ENCODE peak calls at places on chromosomes 13 and 19, in seven cellular contexts. D, M, T, J, V, Q and E are unnamed samples.

GRCh38 chr13:50617134-50617721 is 226.3 kb downstream of the DLEU7 start:
- DNase-seq in D (no peak), M (no peak), T (no peak), J (no peak), V (no peak), Q (no peak), E (no peak)

GRCh38 chr13:113777311-113778260 is 18.6 kb downstream of the TMEM255B start:
- DNase-seq in D (no peak), M (no peak), T (no peak), J (no peak), V (no peak), Q (no peak), E (no peak)

GRCh38 chr19:6060600-6061391 is 49.5 kb downstream of the RFX2 start:
- DNase-seq in D (no peak), M (no peak), T (no peak), J (peak; percentile 59), V (peak; percentile 91), Q (no peak), E (peak; percentile 71)

GRCh38 chr13:20847298-20847697 is 55.2 kb downstream of the XPO4 start:
- DNase-seq in D (no peak), M (no peak), T (no peak), J (no peak), V (no peak), Q (no peak), E (no peak)

GRCh38 chr13:92827503-92827902 is 399.1 kb upstream of the GPC6 start:
- DNase-seq in D (no peak), M (no peak), T (no peak), J (no peak), V (no peak), Q (no peak), E (no peak)

GRCh38 chr13:95714142-95714832 is 37.3 kb downstream of the DNAJC3 start:
- DNase-seq in D (no peak), M (no peak), T (no peak), J (no peak), V (no peak), Q (no peak), E (no peak)

GRCh38 chr13:90968510-90968909 is 379.0 kb upstream of the MIR17HG start:
- DNase-seq in D (no peak), M (no peak), T (no peak), J (no peak), V (no peak), Q (no peak), E (no peak)

GRCh38 chr13:23321534-23322241 is 111.8 kb downstream of the SACS start:
- DNase-seq in D (peak; percentile 82), M (peak; percentile 76), T (peak; percentile 35), J (peak; percentile 56), V (peak; percentile 87), Q (no peak), E (peak; percentile 83)

GRCh38 chr19:2475018-2475701 is 767 bp upstream of the GADD45B start:
- DNase-seq in D (peak; percentile 78), M (peak; percentile 82), T (peak; percentile 69), J (peak; percentile 63), V (no peak), Q (peak; percentile 67), E (no peak)

GRCh38 chr13:77386880-77387606 is 60.1 kb upstream of the MYCBP2 start:
- DNase-seq in D (peak; percentile 68), M (no peak), T (no peak), J (no peak), V (no peak), Q (no peak), E (no peak)

GRCh38 chr13:99982021-99982740 is 597 bp downstream of the ZIC2 start:
- DNase-seq in D (peak; percentile 46), M (no peak), T (peak; percentile 18), J (no peak), V (no peak), Q (no peak), E (peak; percentile 32)

GRCh38 chr19:32576790-32577189 is 4.2 kb upstream of the PDCD5 start:
- DNase-seq in D (no peak), M (no peak), T (no peak), J (no peak), V (no peak), Q (no peak), E (no peak)

GRCh38 chr19:32580901-32581703 is at the start of gene PDCD5:
- DNase-seq in D (peak; percentile 98), M (peak; percentile 97), T (peak; percentile 97), J (peak; percentile 97), V (peak; percentile 93), Q (peak; percentile 98), E (peak; percentile 93)

GRCh38 chr19:32581704-32582164 is 744 bp downstream of the PDCD5 start:
- DNase-seq in D (no peak), M (no peak), T (no peak), J (no peak), V (no peak), Q (peak; percentile 52), E (no peak)

GRCh38 chr19:32580353-32580900 is 563 bp upstream of the PDCD5 start:
- DNase-seq in D (no peak), M (no peak), T (no peak), J (no peak), V (no peak), Q (no peak), E (no peak)
- H3K4me3 ChIP-seq in D (peak overlapping the region; percentile 57), M (peak overlapping the region; percentile 72), T (peak overlapping the region; percentile 97), J (peak overlapping the region; percentile 62), V (peak overlapping the region; percentile 83), Q (peak overlapping the region; percentile 93), E (peak overlapping the region; percentile 94)

GRCh38 chr13:97880298-97880675 is 73.2 kb upstream of the IPO5 start:
- DNase-seq in D (no peak), M (no peak), T (no peak), J (no peak), V (no peak), Q (no peak), E (no peak)
- H3K27ac ChIP-seq in D (no peak overlapping the region), M (no peak overlapping the region), T (no peak overlapping the region), J (no peak overlapping the region), V (peak overlapping the region; percentile 90), Q (no peak overlapping the region), E (no peak overlapping the region)

DNA sequence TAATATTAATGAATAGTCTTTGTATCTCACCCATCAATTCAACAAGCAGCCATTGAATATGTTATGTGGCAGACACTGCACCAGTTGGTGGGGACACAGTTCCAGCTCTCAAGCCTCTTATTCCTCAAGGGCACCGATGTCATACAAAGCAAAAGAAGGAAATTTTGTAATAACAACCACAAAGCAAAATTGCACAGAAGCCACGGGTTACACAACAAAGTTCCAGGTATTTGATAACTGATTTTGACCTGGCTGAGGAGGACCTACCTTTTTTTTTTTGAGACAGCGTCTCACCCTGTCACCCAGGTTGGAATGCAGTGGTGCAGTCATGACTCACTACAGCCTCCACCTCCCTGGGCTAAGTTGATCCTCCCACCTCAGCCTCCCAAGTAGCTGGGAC is 266.7 kb downstream of the FOXO1 start:
- DNase-seq in D (no peak), M (no peak), T (no peak), J (no peak), V (no peak), Q (no peak), E (no peak)
- H3K4me3 ChIP-seq in D (no peak overlapping the region), M (no peak overlapping the region), T (no peak overlapping the region), J (no peak overlapping the region), V (no peak overlapping the region), Q (no peak overlapping the region), E (no peak overlapping the region)

GRCh38 chr19:22784051-22784450 is at the start of gene ZNF99:
- DNase-seq in D (peak; percentile 65), M (peak; percentile 67), T (peak; percentile 68), J (peak; percentile 58), V (no peak), Q (peak; percentile 23), E (peak; percentile 86)
- H3K27ac ChIP-seq in D (no peak within 1 kb of the TSS), M (no peak within 1 kb of the TSS), T (no peak within 1 kb of the TSS), J (no peak within 1 kb of the TSS), V (no peak within 1 kb of the TSS), Q (no peak within 1 kb of the TSS), E (peak within 1 kb of the TSS; percentile 55)

DNA sequence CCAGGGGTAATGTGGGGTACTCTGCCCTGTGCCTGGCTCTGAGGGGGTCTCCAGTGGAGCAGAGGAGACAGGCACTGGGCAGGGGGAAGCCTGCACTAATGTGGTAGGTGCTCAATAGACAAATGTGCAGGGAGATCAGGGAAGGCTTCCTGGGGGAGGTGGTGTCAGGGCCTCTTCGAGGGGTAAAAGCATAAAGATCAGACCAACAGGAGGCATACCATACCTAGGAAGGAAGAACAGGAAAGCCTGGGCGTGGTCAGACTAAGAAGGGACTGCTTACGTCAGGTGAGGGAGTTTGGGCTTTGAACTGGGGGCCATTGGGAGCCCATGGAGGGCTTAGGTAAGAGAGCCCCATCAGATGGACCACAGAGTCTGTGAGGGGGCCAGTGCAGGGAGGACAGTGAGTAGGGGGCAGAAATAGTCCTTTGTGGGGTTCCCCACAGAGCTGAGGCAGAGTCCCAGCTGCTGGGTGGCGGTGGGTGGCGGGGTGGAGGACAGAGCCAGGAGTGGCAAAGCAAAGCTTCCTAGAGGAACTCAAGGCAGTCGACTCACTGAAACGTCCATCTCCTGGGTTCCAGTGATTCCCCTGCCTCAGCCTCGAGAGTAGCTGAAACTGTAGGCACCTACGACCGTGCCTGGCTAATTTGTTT is 8.8 kb downstream of the PRR36 start:
- DNase-seq in D (no peak), M (no peak), T (peak; percentile 22), J (no peak), V (no peak), Q (no peak), E (no peak)
- H3K4me3 ChIP-seq in D (no peak overlapping the region), M (no peak overlapping the region), T (no peak overlapping the region), J (no peak overlapping the region), V (no peak overlapping the region), Q (no peak overlapping the region), E (no peak overlapping the region)

GRCh38 chr13:110872768-110873638 is 41.9 kb downstream of the ANKRD10 start:
- DNase-seq in D (no peak), M (no peak), T (no peak), J (no peak), V (no peak), Q (no peak), E (no peak)
- H3K27ac ChIP-seq in D (no peak overlapping the region), M (no peak overlapping the region), T (no peak overlapping the region), J (peak overlapping the region; percentile 92), V (no peak overlapping the region), Q (no peak overlapping the region), E (no peak overlapping the region)